ENCODE peak calls at places on chromosomes 11 and 22, in six cellular contexts. One of them, this sample, is unnamed. For H3K79me2 and H3K4me1, the result is how much of the 10 kb centered on the place peaks cover.

GRCh38 chr11:116366980-116367640 is 405.7 kb downstream of the BUD13 start:
- DNase-seq in fibroblast of lung: no peak
- DNase-seq in H1: peak
- DNase-seq in endothelial cell of umbilical vein: peak
- DNase-seq in OCI-LY7: no peak
- DNase-seq in HepG2: peak
- DNase-seq in this sample: no peak

GRCh38 chr11:68004551-68005335 is 846 bp upstream of the UNC93B1 start:
- DNase-seq in HepG2: no peak
- DNase-seq in endothelial cell of umbilical vein: no peak
- DNase-seq in H1: no peak
- DNase-seq in OCI-LY7: no peak
- DNase-seq in fibroblast of lung: no peak
- DNase-seq in this sample: no peak

GRCh38 chr11:113974741-113975470 is at the start of gene HTR3A:
- DNase-seq in H1: peak
- DNase-seq in OCI-LY7: no peak
- DNase-seq in HepG2: peak
- DNase-seq in fibroblast of lung: peak
- DNase-seq in endothelial cell of umbilical vein: peak
- DNase-seq in this sample: peak

GRCh38 chr22:44413211-44413610 is 84.8 kb downstream of the RTL6 start:
- DNase-seq in OCI-LY7: no peak
- DNase-seq in fibroblast of lung: no peak
- DNase-seq in endothelial cell of umbilical vein: no peak
- DNase-seq in H1: no peak
- DNase-seq in HepG2: no peak
- DNase-seq in this sample: no peak

GRCh38 chr11:115964091-115964490 is 459.9 kb upstream of the CADM1 start:
- DNase-seq in fibroblast of lung: peak
- DNase-seq in HepG2: peak
- DNase-seq in H1: no peak
- DNase-seq in endothelial cell of umbilical vein: no peak
- DNase-seq in OCI-LY7: no peak
- DNase-seq in this sample: no peak

GRCh38 chr11:2777396-2777795 is 77.6 kb upstream of the KCNQ1OT1 start:
- DNase-seq in fibroblast of lung: no peak
- DNase-seq in HepG2: no peak
- DNase-seq in H1: no peak
- DNase-seq in OCI-LY7: no peak
- DNase-seq in endothelial cell of umbilical vein: no peak
- DNase-seq in this sample: no peak

GRCh38 chr11:11514246-11514645 is 107.6 kb downstream of the GALNT18 start:
- DNase-seq in fibroblast of lung: no peak
- DNase-seq in H1: peak
- DNase-seq in endothelial cell of umbilical vein: no peak
- DNase-seq in HepG2: no peak
- DNase-seq in OCI-LY7: no peak
- DNase-seq in this sample: no peak

GRCh38 chr11:58905716-58906547 is 33.4 kb upstream of the GLYATL1 start:
- DNase-seq in endothelial cell of umbilical vein: peak
- DNase-seq in HepG2: no peak
- DNase-seq in H1: peak
- DNase-seq in OCI-LY7: no peak
- DNase-seq in fibroblast of lung: peak
- DNase-seq in this sample: no peak

GRCh38 chr11:44258190-44258489 is 51.8 kb downstream of the ALX4 start:
- DNase-seq in H1: no peak
- DNase-seq in HepG2: no peak
- DNase-seq in OCI-LY7: no peak
- DNase-seq in endothelial cell of umbilical vein: no peak
- DNase-seq in fibroblast of lung: no peak
- DNase-seq in this sample: no peak

GRCh38 chr22:38239101-38239761 is 33.6 kb downstream of the TMEM184B start:
- DNase-seq in OCI-LY7: no peak
- DNase-seq in H1: no peak
- DNase-seq in HepG2: no peak
- DNase-seq in endothelial cell of umbilical vein: peak
- DNase-seq in fibroblast of lung: peak
- DNase-seq in this sample: no peak

GRCh38 chr11:64665381-64665780 is 57.6 kb downstream of the NRXN2 start:
- DNase-seq in H1: no peak
- DNase-seq in endothelial cell of umbilical vein: no peak
- DNase-seq in OCI-LY7: no peak
- DNase-seq in fibroblast of lung: no peak
- DNase-seq in HepG2: no peak
- DNase-seq in this sample: no peak

GRCh38 chr11:114262681-114263509 is 33.3 kb upstream of the NNMT start:
- DNase-seq in endothelial cell of umbilical vein: peak
- DNase-seq in OCI-LY7: peak
- DNase-seq in H1: no peak
- DNase-seq in HepG2: peak
- DNase-seq in fibroblast of lung: peak
- DNase-seq in this sample: peak

GRCh38 chr11:119363874-119364590 is 17.5 kb downstream of the USP2 start:
- DNase-seq in fibroblast of lung: no peak
- DNase-seq in OCI-LY7: peak
- DNase-seq in HepG2: no peak
- DNase-seq in H1: no peak
- DNase-seq in endothelial cell of umbilical vein: peak
- DNase-seq in this sample: peak

GRCh38 chr11:69297926-69298777 is 4.2 kb downstream of the MYEOV start:
- DNase-seq in fibroblast of lung: peak
- DNase-seq in endothelial cell of umbilical vein: peak
- DNase-seq in H1: no peak
- DNase-seq in HepG2: peak
- DNase-seq in OCI-LY7: peak
- DNase-seq in this sample: peak

GRCh38 chr11:102703826-102704493 is 1.6 kb downstream of the MMP27 start:
- DNase-seq in endothelial cell of umbilical vein: no peak
- DNase-seq in OCI-LY7: no peak
- DNase-seq in HepG2: no peak
- DNase-seq in H1: no peak
- DNase-seq in fibroblast of lung: no peak
- DNase-seq in this sample: no peak

GRCh38 chr11:64752106-64752970 is 7.4 kb downstream of the PYGM start:
- DNase-seq in HepG2: no peak
- DNase-seq in H1: no peak
- DNase-seq in endothelial cell of umbilical vein: no peak
- DNase-seq in OCI-LY7: no peak
- DNase-seq in fibroblast of lung: no peak
- DNase-seq in this sample: no peak

GRCh38 chr11:95647355-95647754 is 142.2 kb downstream of the FAM76B start:
- DNase-seq in HepG2: no peak
- DNase-seq in fibroblast of lung: peak
- DNase-seq in H1: no peak
- DNase-seq in OCI-LY7: no peak
- DNase-seq in endothelial cell of umbilical vein: no peak
- DNase-seq in this sample: no peak

GRCh38 chr11:64885367-64886286 is 7.2 kb upstream of the EHD1 start:
- DNase-seq in H1: no peak
- DNase-seq in OCI-LY7: no peak
- DNase-seq in endothelial cell of umbilical vein: peak
- DNase-seq in fibroblast of lung: peak
- DNase-seq in HepG2: peak
- DNase-seq in this sample: no peak

DNA sequence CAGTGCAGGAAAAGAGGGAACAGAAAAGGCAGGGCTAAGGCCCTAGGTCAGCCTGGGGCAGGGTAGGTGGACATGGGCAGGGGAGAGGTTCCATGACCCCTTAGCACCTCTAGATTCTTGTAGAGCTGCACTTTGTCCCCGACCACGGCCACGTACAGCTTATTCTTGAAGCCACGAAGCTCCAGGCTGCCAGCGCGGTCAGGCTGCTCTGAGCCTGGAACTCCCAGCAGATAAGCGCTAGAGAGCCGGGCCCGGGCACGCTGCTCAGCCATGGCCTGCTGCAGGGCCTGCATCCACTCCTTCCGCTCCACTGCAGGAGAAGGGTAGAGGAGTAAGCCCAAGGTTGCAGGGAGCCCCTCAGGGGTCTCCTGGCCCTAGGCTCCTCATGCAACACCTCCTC is 36.1 kb upstream of the PDE2A start:
- DNase-seq in OCI-LY7: no peak
- DNase-seq in endothelial cell of umbilical vein: no peak
- DNase-seq in fibroblast of lung: no peak
- DNase-seq in HepG2: no peak
- DNase-seq in H1: no peak
- DNase-seq in this sample: no peak
- H3K79me2 ChIP-seq in OCI-LY7: under half
- H3K79me2 ChIP-seq in endothelial cell of umbilical vein: under half
- H3K79me2 ChIP-seq in fibroblast of lung: under half
- H3K79me2 ChIP-seq in HepG2: under half
- H3K79me2 ChIP-seq in H1: under half
- H3K79me2 ChIP-seq in this sample: under half

GRCh38 chr22:50475652-50476002 is 792 bp upstream of the SBF1 start:
- DNase-seq in fibroblast of lung: no peak
- DNase-seq in endothelial cell of umbilical vein: no peak
- DNase-seq in OCI-LY7: no peak
- DNase-seq in HepG2: no peak
- DNase-seq in H1: no peak
- DNase-seq in this sample: no peak

GRCh38 chr22:50477923-50478322 is 3.1 kb upstream of the SBF1 start:
- DNase-seq in OCI-LY7: no peak
- DNase-seq in fibroblast of lung: no peak
- DNase-seq in endothelial cell of umbilical vein: no peak
- DNase-seq in H1: no peak
- DNase-seq in HepG2: no peak
- DNase-seq in this sample: no peak

GRCh38 chr22:50474711-50475651 is at the start of gene SBF1:
- DNase-seq in fibroblast of lung: peak
- DNase-seq in HepG2: peak
- DNase-seq in OCI-LY7: peak
- DNase-seq in H1: no peak
- DNase-seq in endothelial cell of umbilical vein: peak
- DNase-seq in this sample: peak

GRCh38 chr22:50479686-50480085 is 1.7 kb upstream of the ADM2 start:
- DNase-seq in endothelial cell of umbilical vein: no peak
- DNase-seq in HepG2: no peak
- DNase-seq in H1: no peak
- DNase-seq in OCI-LY7: no peak
- DNase-seq in fibroblast of lung: no peak
- DNase-seq in this sample: no peak

DNA sequence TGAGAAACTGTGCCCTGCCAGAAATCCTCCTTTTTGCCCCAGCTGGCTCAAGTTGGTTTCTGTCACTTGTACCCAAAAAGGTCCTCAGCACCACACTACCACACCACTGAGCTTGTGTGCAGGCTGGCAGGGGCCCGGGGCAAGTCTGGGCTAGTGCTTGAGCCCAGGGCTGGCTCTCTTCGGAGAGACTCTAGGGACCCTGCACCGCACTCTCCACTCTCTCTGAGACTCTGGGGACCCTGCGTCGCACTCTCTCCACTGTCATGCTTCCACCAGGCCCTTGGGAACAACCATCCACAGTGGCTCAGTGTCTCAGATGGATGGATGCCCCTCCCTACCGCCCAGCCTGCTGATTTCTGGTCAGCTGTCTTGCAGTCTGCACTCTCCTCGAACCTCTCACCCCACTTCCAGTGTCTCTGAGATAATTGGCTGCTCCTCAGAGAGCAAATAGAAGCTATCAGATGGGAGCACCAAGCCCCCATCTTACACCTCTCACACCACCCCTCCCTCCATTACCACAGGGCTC is 2.0 kb upstream of the SBF1 start:
- DNase-seq in H1: no peak
- DNase-seq in OCI-LY7: no peak
- DNase-seq in endothelial cell of umbilical vein: no peak
- DNase-seq in HepG2: no peak
- DNase-seq in fibroblast of lung: no peak
- DNase-seq in this sample: no peak
- H3K4me1 ChIP-seq in H1: under half
- H3K4me1 ChIP-seq in OCI-LY7: under half
- H3K4me1 ChIP-seq in endothelial cell of umbilical vein: under half
- H3K4me1 ChIP-seq in HepG2: under half
- H3K4me1 ChIP-seq in fibroblast of lung: under half
- H3K4me1 ChIP-seq in this sample: under half

GRCh38 chr11:117918366-117919255 is 10.6 kb downstream of the TMPRSS13 start:
- DNase-seq in endothelial cell of umbilical vein: no peak
- DNase-seq in fibroblast of lung: no peak
- DNase-seq in H1: no peak
- DNase-seq in OCI-LY7: no peak
- DNase-seq in HepG2: no peak
- DNase-seq in this sample: no peak

GRCh38 chr11:117919326-117920275 is 9.6 kb downstream of the TMPRSS13 start:
- DNase-seq in endothelial cell of umbilical vein: no peak
- DNase-seq in HepG2: no peak
- DNase-seq in fibroblast of lung: no peak
- DNase-seq in H1: no peak
- DNase-seq in OCI-LY7: no peak
- DNase-seq in this sample: no peak

GRCh38 chr11:117915672-117916235 is 13.4 kb downstream of the TMPRSS13 start:
- DNase-seq in H1: no peak
- DNase-seq in HepG2: no peak
- DNase-seq in OCI-LY7: no peak
- DNase-seq in fibroblast of lung: no peak
- DNase-seq in endothelial cell of umbilical vein: no peak
- DNase-seq in this sample: no peak

GRCh38 chr11:117916956-117917355 is 12.2 kb downstream of the TMPRSS13 start:
- DNase-seq in OCI-LY7: no peak
- DNase-seq in HepG2: no peak
- DNase-seq in endothelial cell of umbilical vein: no peak
- DNase-seq in H1: no peak
- DNase-seq in fibroblast of lung: no peak
- DNase-seq in this sample: no peak

GRCh38 chr11:117917591-117917990 is 11.6 kb downstream of the TMPRSS13 start:
- DNase-seq in HepG2: no peak
- DNase-seq in fibroblast of lung: no peak
- DNase-seq in OCI-LY7: no peak
- DNase-seq in H1: no peak
- DNase-seq in endothelial cell of umbilical vein: no peak
- DNase-seq in this sample: no peak
- H3K79me2 ChIP-seq in HepG2: under half
- H3K79me2 ChIP-seq in fibroblast of lung: under half
- H3K79me2 ChIP-seq in OCI-LY7: under half
- H3K79me2 ChIP-seq in H1: under half
- H3K79me2 ChIP-seq in endothelial cell of umbilical vein: under half
- H3K79me2 ChIP-seq in this sample: under half

DNA sequence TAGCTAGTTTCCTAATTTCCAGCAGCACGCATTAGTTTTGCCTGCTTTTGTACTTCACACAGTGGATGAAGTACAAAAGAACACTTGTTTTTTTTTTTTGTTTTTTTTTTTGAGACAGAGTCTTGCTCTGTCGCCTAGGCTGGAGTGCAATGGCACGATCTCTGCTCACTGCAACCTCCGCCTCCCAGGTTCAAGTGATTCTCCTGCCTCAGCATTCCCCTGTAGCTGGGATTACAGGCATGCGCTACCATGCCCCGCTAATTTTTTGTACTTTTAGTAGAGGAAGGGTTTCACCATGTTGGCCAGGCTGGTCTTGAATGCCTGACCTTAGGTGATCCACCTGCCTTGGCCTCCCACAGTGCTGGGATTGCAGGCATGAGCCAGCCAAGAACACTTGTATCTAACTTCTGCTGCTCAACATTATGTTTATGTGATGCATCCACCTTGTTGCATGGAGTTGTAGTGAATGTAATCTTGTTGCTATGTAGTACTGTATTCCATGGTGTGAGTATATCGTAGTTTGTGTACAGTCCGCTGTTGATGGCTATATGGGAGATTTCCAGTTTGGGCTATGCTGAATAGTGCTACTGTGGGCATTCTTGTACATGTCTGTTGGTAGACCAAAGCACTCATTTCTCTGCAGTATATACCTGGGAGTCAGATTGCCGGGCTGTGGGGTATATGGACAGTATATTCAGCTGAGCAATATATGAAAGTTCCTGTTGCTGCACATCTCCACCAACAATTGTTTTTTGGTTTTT is 17.3 kb downstream of the PACS1 start:
- DNase-seq in HepG2: no peak
- DNase-seq in endothelial cell of umbilical vein: no peak
- DNase-seq in H1: no peak
- DNase-seq in fibroblast of lung: no peak
- DNase-seq in OCI-LY7: no peak
- DNase-seq in this sample: peak
- H3K4me1 ChIP-seq in HepG2: under half
- H3K4me1 ChIP-seq in endothelial cell of umbilical vein: under half
- H3K4me1 ChIP-seq in H1: under half
- H3K4me1 ChIP-seq in fibroblast of lung: under half
- H3K4me1 ChIP-seq in OCI-LY7: half or more
- H3K4me1 ChIP-seq in this sample: half or more

This sample was measured in Karpas-422.